ENCODE peak calls at places on chromosomes 6 and 20, in five cellular contexts. T is Peyer's patch, M is foreskin fibroblast, J is cardiac muscle cell, R is GM23248. B is an unnamed sample.

GRCh38 chr6:105192707-105193465 is 13.1 kb upstream of the POPDC3 start:
- DNase-seq in T (no peak), R (peak), M (peak), J (peak), B (peak)

GRCh38 chr6:133764011-133764812 is 124.7 kb upstream of the TCF21 start:
- DNase-seq in T (no peak), R (peak), M (peak), J (peak), B (peak)

GRCh38 chr6:168035661-168036616 is 38.5 kb downstream of the KIF25 start:
- DNase-seq in M (no peak), R (peak), J (peak), T (no peak), B (peak)

GRCh38 chr6:155303361-155303870 is 10.9 kb downstream of the TFB1M start:
- DNase-seq in T (no peak), J (peak), M (no peak), R (no peak), B (no peak)

GRCh38 chr20:23396961-23397620 is 24.2 kb downstream of the NAPB start:
- DNase-seq in M (peak), J (peak), R (peak), T (no peak), B (no peak)

GRCh38 chr6:2725999-2726567 is 24.6 kb downstream of the MYLK4 start:
- DNase-seq in R (peak), J (peak), M (no peak), T (no peak), B (no peak)

GRCh38 chr20:22775256-22775655 is 190.9 kb upstream of the FOXA2 start:
- DNase-seq in M (no peak), J (no peak), R (no peak), T (no peak), B (no peak)

GRCh38 chr6:121592261-121592935 is 157.0 kb downstream of the GJA1 start:
- DNase-seq in T (no peak), J (no peak), R (peak), M (no peak), B (no peak)

GRCh38 chr6:160431231-160431630 is 83.1 kb downstream of the SLC22A3 start:
- DNase-seq in R (peak), J (peak), T (no peak), M (peak), B (no peak)

GRCh38 chr6:156988276-156989158 is 211.3 kb downstream of the ARID1B start:
- DNase-seq in M (no peak), T (peak), J (peak), R (no peak), B (peak)

GRCh38 chr6:88477411-88477810 is 311.3 kb upstream of the CNR1 start:
- DNase-seq in R (peak), T (no peak), J (no peak), M (no peak), B (peak)

GRCh38 chr20:25116746-25117457 is 35.0 kb upstream of the VSX1 start:
- DNase-seq in M (no peak), J (no peak), T (no peak), R (no peak), B (no peak)

GRCh38 chr20:63775096-63775978 is 35.8 kb downstream of the SLC2A4RG start:
- DNase-seq in T (no peak), R (peak), J (peak), M (peak), B (no peak)

GRCh38 chr20:53866787-53867740 is 203.3 kb downstream of the BCAS1 start:
- DNase-seq in R (peak), J (peak), M (peak), T (peak), B (no peak)

GRCh38 chr20:53865905-53866786 is 204.2 kb downstream of the BCAS1 start:
- DNase-seq in R (peak), J (peak), M (peak), T (peak), B (peak)

GRCh38 chr20:53870426-53871199 is 199.8 kb downstream of the BCAS1 start:
- DNase-seq in M (peak), R (peak), T (no peak), J (no peak), B (no peak)

GRCh38 chr20:53869466-53870258 is 200.7 kb downstream of the BCAS1 start:
- DNase-seq in T (peak), M (peak), R (peak), J (peak), B (peak)

DNA sequence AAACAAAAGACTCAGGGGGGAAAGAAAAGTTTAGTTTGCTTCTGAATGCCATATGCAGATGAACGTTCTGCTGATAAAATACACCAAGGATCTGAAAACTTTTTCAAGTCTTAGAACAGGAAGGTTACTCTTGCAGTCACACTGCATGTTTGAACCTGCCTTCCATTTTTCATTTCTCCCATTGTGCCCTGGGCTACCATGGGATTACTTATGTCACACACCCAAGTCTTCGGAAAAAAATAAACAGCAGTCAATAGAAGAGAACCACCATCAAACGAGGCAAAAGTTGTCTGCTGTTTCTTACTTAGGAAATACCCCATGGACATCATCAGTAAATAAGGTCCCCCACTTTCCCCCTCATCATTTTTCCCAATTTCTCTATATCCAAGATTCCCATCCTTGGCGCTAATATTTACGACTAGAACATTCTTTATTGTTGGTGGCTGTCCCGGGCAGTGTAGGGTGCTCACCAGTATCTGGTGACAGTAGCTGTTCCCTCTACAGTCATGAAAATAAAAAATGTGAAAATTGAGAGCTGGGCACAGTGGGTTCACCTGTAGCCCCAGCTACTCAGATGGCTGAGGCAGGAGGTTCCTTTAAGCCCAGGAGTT is 202.5 kb downstream of the BCAS1 start:
- DNase-seq in J (no peak), T (no peak), R (no peak), M (no peak), B (peak)
- H3K4me3 ChIP-seq in J (no peak), T (no peak), R (no peak), M (no peak), B (no peak)

GRCh38 chr20:53642196-53643030 is 48.8 kb upstream of the ZNF217 start:
- DNase-seq in R (peak), T (peak), J (peak), M (peak), B (peak)
- H3K4me3 ChIP-seq in R (peak), T (no peak), J (no peak), M (no peak), B (no peak)

DNA sequence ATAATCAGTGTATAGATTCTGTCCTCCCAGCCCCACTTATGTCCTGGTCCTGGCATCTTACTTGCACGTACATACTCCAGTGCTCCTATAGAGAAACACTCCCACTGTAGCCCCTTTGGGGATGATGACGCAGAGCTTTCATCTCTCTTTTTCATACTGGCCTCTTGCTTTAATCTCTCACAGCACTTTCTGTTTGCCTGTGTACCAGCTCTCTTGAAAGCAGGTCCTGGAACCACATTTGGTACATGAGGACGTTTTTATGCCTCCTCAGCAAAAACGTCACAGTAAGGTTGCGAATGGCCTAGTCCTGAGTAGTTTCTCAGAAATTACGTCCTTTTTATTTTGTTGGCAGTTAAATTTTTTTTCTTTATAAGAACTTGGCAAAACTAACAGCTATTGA is 10.8 kb downstream of the L3MBTL3 start:
- DNase-seq in J (no peak), M (no peak), T (no peak), R (no peak), B (no peak)
- H3K4me3 ChIP-seq in J (no peak), M (no peak), T (no peak), R (no peak), B (no peak)

DNA sequence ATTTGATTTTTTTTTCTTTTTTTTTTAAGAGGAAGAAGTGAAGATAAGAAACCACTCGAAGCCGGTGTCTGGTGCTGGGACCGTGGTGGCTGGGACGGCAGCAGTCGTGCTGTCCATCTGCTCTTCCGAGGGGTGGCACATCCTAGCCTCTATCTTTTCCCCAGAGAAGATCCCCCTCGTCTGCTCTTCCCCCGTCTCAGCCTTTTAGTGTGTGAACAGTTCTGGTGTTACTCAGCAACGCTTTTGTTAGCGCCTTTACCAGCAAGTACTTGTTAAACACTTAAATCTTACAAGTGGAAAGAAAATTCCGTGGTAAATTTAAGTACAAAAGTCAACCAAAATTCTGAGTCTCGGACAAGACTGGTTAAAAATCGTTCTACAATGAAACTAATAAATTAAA is 90.1 kb downstream of the RSPH3 start:
- DNase-seq in R (no peak), M (no peak), T (no peak), J (peak), B (no peak)
- H3K4me3 ChIP-seq in R (no peak), M (no peak), T (no peak), J (no peak), B (no peak)

DNA sequence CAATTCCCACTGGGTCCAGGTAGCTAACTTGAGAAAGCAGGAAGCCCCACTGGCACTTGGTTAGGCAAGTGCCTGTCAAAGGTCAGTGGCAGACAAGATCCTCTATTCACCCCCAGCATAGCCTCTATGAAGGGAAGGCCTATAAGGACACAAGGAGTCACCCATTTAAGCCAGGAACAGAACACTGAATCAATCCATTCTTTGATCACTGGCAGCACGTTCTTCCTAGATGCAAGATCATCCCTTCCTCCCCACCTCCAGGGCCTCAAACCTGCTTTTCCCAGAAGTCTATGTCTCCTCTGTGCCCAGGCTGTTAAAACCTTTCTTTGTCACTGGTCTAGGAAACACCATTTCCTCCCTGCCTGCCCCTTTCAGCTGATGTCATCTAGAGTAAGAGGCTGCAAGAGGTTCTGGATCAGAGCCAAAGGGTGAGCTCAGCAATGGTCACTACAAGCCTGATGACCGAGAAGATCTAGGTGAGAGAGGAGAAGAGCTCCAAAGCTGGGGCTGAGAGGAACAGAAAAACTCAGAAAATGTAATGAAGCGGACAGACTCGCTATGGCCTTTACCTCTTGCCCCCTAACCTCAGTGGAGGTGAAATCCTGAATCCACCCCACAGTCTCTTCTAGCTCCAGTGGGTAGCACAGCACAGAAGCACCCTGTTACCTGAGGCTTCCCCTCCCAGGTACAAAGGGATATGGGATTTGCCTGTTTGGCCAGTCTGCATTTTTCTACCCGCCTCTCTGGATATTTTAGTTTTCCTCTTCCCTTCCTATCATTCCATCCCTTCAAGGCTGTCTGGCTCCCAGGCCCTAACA is 1.8 kb downstream of the GTPBP2 start:
- DNase-seq in T (peak), J (peak), M (peak), R (peak), B (peak)
- H3K4me3 ChIP-seq in T (no peak), J (no peak), M (peak), R (peak), B (peak)

DNA sequence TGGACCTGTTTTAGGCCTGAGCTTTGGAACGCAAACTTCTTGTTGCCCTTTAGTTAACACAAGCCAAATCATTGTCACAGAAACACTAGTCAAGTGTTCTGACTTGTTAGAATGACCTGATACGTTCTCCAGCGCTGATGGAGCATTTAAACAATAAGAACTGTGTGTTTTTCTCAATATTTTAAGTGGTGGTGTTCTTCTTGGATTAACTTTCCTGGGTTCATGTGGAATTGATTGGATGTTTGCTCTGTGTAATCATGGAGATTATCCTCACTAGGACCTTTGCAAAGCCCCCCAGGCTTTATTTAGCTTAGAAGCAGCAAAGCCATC is 1.6 kb downstream of the LRRC1 start:
- DNase-seq in T (no peak), M (no peak), J (no peak), R (no peak), B (no peak)
- H3K4me3 ChIP-seq in T (no peak), M (peak), J (peak), R (peak), B (peak)

GRCh38 chr6:144696610-144697376 is 411.7 kb downstream of the UTRN start:
- DNase-seq in J (peak), R (peak), M (peak), T (no peak), B (no peak)
- H3K4me3 ChIP-seq in J (no peak), R (no peak), M (no peak), T (no peak), B (no peak)

B was measured in mammary epithelial cell.